ENCODE peak calls at places on chromosomes 4 and X, in five cellular contexts. One of them, this sample, is unnamed.

GRCh38 chr4:56731857-56732256 is 50.8 kb upstream of the HOPX start:
- DNase-seq in SK-N-MC: no peak
- DNase-seq in hypothalamus: no peak
- DNase-seq in CD4-positive, alpha-beta memory T cell: no peak
- DNase-seq in activated CD4-positive, alpha-beta T cell treated with anti-CD3 and anti-CD28 coated beads, Interleukin-2, amount 10 ng/mL, durations not matched to agents 7 days and 5 days: no peak
- DNase-seq in this sample: no peak

GRCh38 chr4:182671749-182672148 is 245.4 kb downstream of the DCTD start:
- DNase-seq in SK-N-MC: no peak
- DNase-seq in hypothalamus: no peak
- DNase-seq in CD4-positive, alpha-beta memory T cell: no peak
- DNase-seq in activated CD4-positive, alpha-beta T cell treated with anti-CD3 and anti-CD28 coated beads, Interleukin-2, amount 10 ng/mL, durations not matched to agents 7 days and 5 days: no peak
- DNase-seq in this sample: no peak

GRCh38 chrX:154734101-154734781 is 16.6 kb downstream of the GAB3 start:
- DNase-seq in SK-N-MC: no peak
- DNase-seq in hypothalamus: no peak
- DNase-seq in CD4-positive, alpha-beta memory T cell: no peak
- DNase-seq in activated CD4-positive, alpha-beta T cell treated with anti-CD3 and anti-CD28 coated beads, Interleukin-2, amount 10 ng/mL, durations not matched to agents 7 days and 5 days: peak; percentile 43
- DNase-seq in this sample: no peak

GRCh38 chrX:107684956-107685385 is 56.7 kb downstream of the PRPS1 start:
- DNase-seq in SK-N-MC: no peak
- DNase-seq in hypothalamus: peak; percentile 6
- DNase-seq in CD4-positive, alpha-beta memory T cell: no peak
- DNase-seq in activated CD4-positive, alpha-beta T cell treated with anti-CD3 and anti-CD28 coated beads, Interleukin-2, amount 10 ng/mL, durations not matched to agents 7 days and 5 days: no peak
- DNase-seq in this sample: no peak

GRCh38 chrX:76920621-76921020 is 493.1 kb downstream of the MAGEE1 start:
- DNase-seq in SK-N-MC: no peak
- DNase-seq in hypothalamus: no peak
- DNase-seq in CD4-positive, alpha-beta memory T cell: no peak
- DNase-seq in activated CD4-positive, alpha-beta T cell treated with anti-CD3 and anti-CD28 coated beads, Interleukin-2, amount 10 ng/mL, durations not matched to agents 7 days and 5 days: no peak
- DNase-seq in this sample: no peak

GRCh38 chr4:156970501-156971167 is 965 bp downstream of the PDGFC start:
- DNase-seq in SK-N-MC: no peak
- DNase-seq in hypothalamus: no peak
- DNase-seq in CD4-positive, alpha-beta memory T cell: no peak
- DNase-seq in activated CD4-positive, alpha-beta T cell treated with anti-CD3 and anti-CD28 coated beads, Interleukin-2, amount 10 ng/mL, durations not matched to agents 7 days and 5 days: no peak
- DNase-seq in this sample: peak; percentile 63

GRCh38 chrX:97843200-97843811 is 959.6 kb downstream of the RPA4 start:
- DNase-seq in SK-N-MC: no peak
- DNase-seq in hypothalamus: no peak
- DNase-seq in CD4-positive, alpha-beta memory T cell: no peak
- DNase-seq in activated CD4-positive, alpha-beta T cell treated with anti-CD3 and anti-CD28 coated beads, Interleukin-2, amount 10 ng/mL, durations not matched to agents 7 days and 5 days: no peak
- DNase-seq in this sample: peak; percentile 62

GRCh38 chr4:186724861-186725419 is 1.3 kb upstream of the FAT1 start:
- DNase-seq in SK-N-MC: no peak
- DNase-seq in hypothalamus: no peak
- DNase-seq in CD4-positive, alpha-beta memory T cell: no peak
- DNase-seq in activated CD4-positive, alpha-beta T cell treated with anti-CD3 and anti-CD28 coated beads, Interleukin-2, amount 10 ng/mL, durations not matched to agents 7 days and 5 days: no peak
- DNase-seq in this sample: no peak

GRCh38 chr4:105994841-105995240 is 99.6 kb downstream of the NPNT start:
- DNase-seq in SK-N-MC: no peak
- DNase-seq in hypothalamus: no peak
- DNase-seq in CD4-positive, alpha-beta memory T cell: no peak
- DNase-seq in activated CD4-positive, alpha-beta T cell treated with anti-CD3 and anti-CD28 coated beads, Interleukin-2, amount 10 ng/mL, durations not matched to agents 7 days and 5 days: no peak
- DNase-seq in this sample: no peak

GRCh38 chrX:116009871-116010710 is 160.5 kb upstream of the AGTR2 start:
- DNase-seq in SK-N-MC: no peak
- DNase-seq in hypothalamus: peak; percentile 1
- DNase-seq in CD4-positive, alpha-beta memory T cell: no peak
- DNase-seq in activated CD4-positive, alpha-beta T cell treated with anti-CD3 and anti-CD28 coated beads, Interleukin-2, amount 10 ng/mL, durations not matched to agents 7 days and 5 days: no peak
- DNase-seq in this sample: peak; percentile 78

GRCh38 chr4:8117278-8117682 is 41.3 kb downstream of the ABLIM2 start:
- DNase-seq in SK-N-MC: no peak
- DNase-seq in hypothalamus: no peak
- DNase-seq in CD4-positive, alpha-beta memory T cell: peak; percentile 7
- DNase-seq in activated CD4-positive, alpha-beta T cell treated with anti-CD3 and anti-CD28 coated beads, Interleukin-2, amount 10 ng/mL, durations not matched to agents 7 days and 5 days: peak; percentile 33
- DNase-seq in this sample: peak; percentile 39